ENCODE peak calls at places on chromosome 15, in five cellular contexts. One of them, this sample, is unnamed.

GRCh38 chr15:28983432-28984311 is 97.9 kb downstream of the APBA2 start:
- DNase-seq in T-helper 2 cell: no peak
- DNase-seq in cardiac muscle cell: no peak
- DNase-seq in fibroblast of the conjunctiva: no peak
- DNase-seq in erythroblast: no peak
- DNase-seq in this sample: no peak

GRCh38 chr15:99058421-99058870 is 46.4 kb upstream of the SYNM start:
- DNase-seq in erythroblast: no peak
- DNase-seq in T-helper 2 cell: no peak
- DNase-seq in fibroblast of the conjunctiva: no peak
- DNase-seq in cardiac muscle cell: no peak
- DNase-seq in this sample: peak

GRCh38 chr15:47757331-47757730 is 40.0 kb downstream of the SEMA6D start:
- DNase-seq in cardiac muscle cell: no peak
- DNase-seq in fibroblast of the conjunctiva: no peak
- DNase-seq in T-helper 2 cell: no peak
- DNase-seq in erythroblast: no peak
- DNase-seq in this sample: no peak

GRCh38 chr15:74614744-74615312 is 808 bp upstream of the CLK3 start:
- DNase-seq in erythroblast: peak
- DNase-seq in cardiac muscle cell: peak
- DNase-seq in T-helper 2 cell: peak
- DNase-seq in fibroblast of the conjunctiva: peak
- DNase-seq in this sample: peak

GRCh38 chr15:65902373-65902772 is 33.1 kb downstream of the RAB11A start:
- DNase-seq in cardiac muscle cell: no peak
- DNase-seq in fibroblast of the conjunctiva: no peak
- DNase-seq in erythroblast: peak
- DNase-seq in T-helper 2 cell: no peak
- DNase-seq in this sample: no peak

GRCh38 chr15:37819191-37819590 is 115.2 kb upstream of the TMCO5A start:
- DNase-seq in erythroblast: no peak
- DNase-seq in fibroblast of the conjunctiva: no peak
- DNase-seq in cardiac muscle cell: peak
- DNase-seq in T-helper 2 cell: no peak
- DNase-seq in this sample: no peak

GRCh38 chr15:67013696-67014095 is 51.7 kb upstream of the SMAD3 start:
- DNase-seq in cardiac muscle cell: peak
- DNase-seq in T-helper 2 cell: no peak
- DNase-seq in fibroblast of the conjunctiva: no peak
- DNase-seq in erythroblast: no peak
- DNase-seq in this sample: no peak

GRCh38 chr15:80764535-80764934 is 14.6 kb upstream of the CEMIP start:
- DNase-seq in fibroblast of the conjunctiva: no peak
- DNase-seq in T-helper 2 cell: no peak
- DNase-seq in cardiac muscle cell: no peak
- DNase-seq in erythroblast: no peak
- DNase-seq in this sample: no peak

GRCh38 chr15:78301326-78301725 is 1.9 kb upstream of the SKIC8 start:
- DNase-seq in erythroblast: no peak
- DNase-seq in cardiac muscle cell: no peak
- DNase-seq in T-helper 2 cell: no peak
- DNase-seq in fibroblast of the conjunctiva: no peak
- DNase-seq in this sample: no peak

GRCh38 chr15:80695911-80696651 is 971 bp downstream of the ABHD17C start:
- DNase-seq in cardiac muscle cell: peak
- DNase-seq in erythroblast: no peak
- DNase-seq in T-helper 2 cell: peak
- DNase-seq in fibroblast of the conjunctiva: no peak
- DNase-seq in this sample: no peak

GRCh38 chr15:97929456-97930229 is 30.9 kb upstream of the ARRDC4 start:
- DNase-seq in cardiac muscle cell: no peak
- DNase-seq in erythroblast: no peak
- DNase-seq in T-helper 2 cell: no peak
- DNase-seq in fibroblast of the conjunctiva: no peak
- DNase-seq in this sample: no peak